ENCODE peak calls at places on chromosomes 16 and 17, in five cellular contexts. A is GM23248; T is uterus; E is naive thymus-derived CD4-positive, alpha-beta T cell; P is HL-60. N is an unnamed sample.

GRCh38 chr17:49252148-49252682 is 21.6 kb upstream of the PHOSPHO1 start:
- DNase-seq in P (peak; percentile 90), E (no peak), T (no peak), A (peak; percentile 40), N (no peak)

GRCh38 chr17:61218438-61218837 is 181.2 kb upstream of the TBX2 start:
- DNase-seq in E (no peak), A (peak; percentile 77), T (no peak), P (no peak), N (no peak)

GRCh38 chr17:4645642-4646041 is 4.2 kb upstream of the ALOX15 start:
- DNase-seq in E (no peak), P (no peak), A (no peak), T (no peak), N (no peak)

GRCh38 chr16:49701867-49702494 is 153.9 kb downstream of the ZNF423 start:
- DNase-seq in A (peak; percentile 46), T (peak; percentile 82), E (no peak), P (no peak), N (peak; percentile 45)

GRCh38 chr16:16197331-16197730 is 26.0 kb downstream of the ABCC6 start:
- DNase-seq in A (no peak), E (no peak), P (no peak), T (no peak), N (no peak)

GRCh38 chr17:60137731-60138130 is 12.0 kb upstream of the CA4 start:
- DNase-seq in A (no peak), T (no peak), E (no peak), P (no peak), N (no peak)

GRCh38 chr17:65785109-65785508 is 223.7 kb upstream of the AXIN2 start:
- DNase-seq in P (no peak), E (no peak), A (peak; percentile 91), T (no peak), N (no peak)

GRCh38 chr17:39014044-39014794 is 47.0 kb upstream of the FBXO47 start:
- DNase-seq in T (no peak), E (no peak), A (peak; percentile 84), P (no peak), N (no peak)

GRCh38 chr16:1323296-1324239 is 9.9 kb upstream of the BAIAP3 start:
- DNase-seq in T (no peak), P (no peak), A (no peak), E (no peak), N (no peak)

GRCh38 chr16:88915639-88916327 is 49.3 kb upstream of the PABPN1L start:
- DNase-seq in T (no peak), A (no peak), E (no peak), P (no peak), N (no peak)

GRCh38 chr17:78548725-78549124 is 28.5 kb downstream of the DNAH17 start:
- DNase-seq in T (no peak), P (no peak), A (no peak), E (no peak), N (no peak)
- H3K27ac ChIP-seq in T (no peak overlapping the region), P (no peak overlapping the region), A (no peak overlapping the region), E (no peak overlapping the region), N (no peak overlapping the region)

GRCh38 chr16:11050954-11051353 is 106.6 kb downstream of the CLEC16A start:
- DNase-seq in P (no peak), E (no peak), A (no peak), T (no peak), N (no peak)
- H3K4me3 ChIP-seq in P (no peak overlapping the region), E (no peak overlapping the region), A (no peak overlapping the region), T (no peak overlapping the region), N (no peak overlapping the region)

DNA sequence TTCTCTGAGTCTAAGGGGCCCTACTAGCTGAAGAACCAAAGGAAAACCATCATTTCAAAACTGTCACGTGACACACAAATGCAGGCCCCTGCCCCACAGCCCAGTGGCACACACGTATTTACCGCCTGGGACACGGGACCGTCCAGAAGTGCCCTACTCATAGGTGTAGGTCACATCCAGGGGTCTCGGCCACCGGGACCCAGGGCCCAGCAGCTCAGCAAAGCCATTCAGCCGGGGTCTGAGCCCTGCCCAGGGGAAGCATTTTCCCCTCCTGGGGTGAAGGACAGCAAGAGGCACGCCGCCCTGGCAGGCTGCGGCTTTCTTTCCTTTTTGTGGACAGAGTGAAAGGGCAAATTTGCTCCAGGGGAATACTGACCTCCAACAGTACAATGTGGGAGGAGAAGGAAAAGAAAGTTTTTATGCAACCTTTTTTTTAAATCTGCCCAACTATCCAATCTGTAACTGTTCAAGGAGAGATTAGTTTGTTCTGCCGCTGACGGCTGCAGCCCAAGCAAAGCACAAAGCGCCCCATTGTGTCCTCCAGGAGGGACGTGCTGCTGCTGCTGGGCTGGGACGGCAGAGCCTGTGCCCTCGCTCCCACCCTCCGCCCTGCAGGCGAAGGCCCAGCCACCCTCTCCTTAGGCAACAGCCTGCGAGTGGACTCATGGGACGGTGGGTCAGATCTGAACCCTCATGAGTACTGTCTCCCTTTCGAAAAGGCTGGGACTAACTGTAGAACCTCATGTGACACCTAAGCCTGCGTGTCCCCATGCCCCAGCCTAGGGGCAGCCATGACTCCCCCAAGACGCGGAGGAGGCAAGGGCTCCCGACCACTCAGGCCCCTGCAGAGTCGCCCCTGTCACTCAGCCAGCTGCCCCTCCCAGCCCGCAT is 21.3 kb downstream of the SLC7A5 start:
- DNase-seq in P (no peak), T (no peak), A (no peak), E (no peak), N (peak; percentile 30)
- H3K27ac ChIP-seq in P (no peak overlapping the region), T (no peak overlapping the region), A (no peak overlapping the region), E (no peak overlapping the region), N (peak overlapping the region; percentile 38)

DNA sequence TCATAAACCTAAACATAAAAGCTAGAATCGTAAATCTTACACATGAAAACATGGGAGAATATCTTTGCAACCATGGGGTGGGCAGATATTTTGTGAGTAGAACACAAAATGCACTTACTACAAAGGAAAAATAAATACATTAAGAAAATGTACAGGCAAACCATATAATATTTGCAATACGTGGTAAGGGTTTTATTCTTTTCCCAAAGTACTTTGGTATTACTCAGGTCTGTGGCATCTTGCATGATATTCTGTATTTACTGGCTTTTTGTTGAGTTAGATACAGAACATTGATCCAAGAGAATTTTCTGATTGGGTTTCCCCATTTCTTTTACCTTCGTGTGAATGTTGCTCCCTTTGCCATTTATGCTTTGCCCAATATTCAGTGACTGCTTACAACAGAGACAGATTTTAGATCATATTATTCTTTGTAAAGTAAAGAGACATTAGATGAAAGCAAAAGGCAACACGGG is 33.0 kb upstream of the ARHGAP17 start:
- DNase-seq in A (no peak), P (no peak), T (no peak), E (no peak), N (no peak)
- H3K4me3 ChIP-seq in A (peak overlapping the region; percentile 81), P (no peak overlapping the region), T (peak overlapping the region; percentile 46), E (peak overlapping the region; percentile 53), N (no peak overlapping the region)

GRCh38 chr17:19363460-19364035 is 1.0 kb upstream of the B9D1 start:
- DNase-seq in E (no peak), A (no peak), T (no peak), P (no peak), N (no peak)
- H3K27ac ChIP-seq in E (no peak overlapping the region), A (no peak overlapping the region), T (peak overlapping the region; percentile 93), P (no peak overlapping the region), N (peak overlapping the region; percentile 92)

N was measured in thyroid gland.